ENCODE peak calls at places on chromosome 5, in eight cellular contexts. J is thyroid gland, P is fibroblast of lung, M is uterus, U is cardiac muscle cell, B is transverse colon, K is body of pancreas, R is H9. V is an unnamed sample. For H3K27me3 and H3K9me3, the result is how much of the 10 kb centered on the place peaks cover.

GRCh38 chr5:138668451-138668850 is 84.8 kb upstream of the CTNNA1 start:
- DNase-seq in J (no peak), P (no peak), M (no peak), U (no peak), B (no peak), K (no peak), R (no peak), V (no peak)

GRCh38 chr5:151082976-151083651 is 2.3 kb upstream of the TNIP1 start:
- DNase-seq in J (peak), P (no peak), M (no peak), U (no peak), B (peak), K (peak), R (no peak), V (no peak)

GRCh38 chr5:111511174-111512025 is 935 bp downstream of the STARD4 start:
- DNase-seq in J (no peak), P (peak), M (no peak), U (no peak), B (no peak), K (no peak), R (no peak), V (no peak)

GRCh38 chr5:72064801-72065570 is 42.3 kb upstream of the MAP1B start:
- DNase-seq in J (no peak), P (no peak), M (no peak), U (no peak), B (no peak), K (no peak), R (peak), V (peak)

GRCh38 chr5:134462761-134463160 is 51.1 kb upstream of the CDKN2AIPNL start:
- DNase-seq in J (no peak), P (no peak), M (peak), U (no peak), B (no peak), K (no peak), R (no peak), V (no peak)

GRCh38 chr5:172646716-172647285 is 5.7 kb downstream of the NEURL1B start:
- DNase-seq in J (no peak), P (no peak), M (peak), U (peak), B (peak), K (no peak), R (peak), V (no peak)

GRCh38 chr5:94771742-94772141 is 153.3 kb downstream of the SLF1 start:
- DNase-seq in J (no peak), P (no peak), M (no peak), U (no peak), B (no peak), K (no peak), R (no peak), V (peak)

GRCh38 chr5:175027390-175027789 is 303.0 kb downstream of the MSX2 start:
- DNase-seq in J (no peak), P (no peak), M (no peak), U (no peak), B (no peak), K (no peak), R (no peak), V (no peak)

GRCh38 chr5:14475013-14475412 is 106.6 kb upstream of the OTULINL start:
- DNase-seq in J (no peak), P (no peak), M (no peak), U (no peak), B (no peak), K (no peak), R (no peak), V (no peak)

GRCh38 chr5:130335116-130335515 is 430.9 kb downstream of the CHSY3 start:
- DNase-seq in J (no peak), P (peak), M (no peak), U (peak), B (no peak), K (no peak), R (no peak), V (no peak)

GRCh38 chr5:19987594-19988345 is at the start of gene CDH18:
- DNase-seq in J (no peak), P (peak), M (no peak), U (peak), B (no peak), K (peak), R (peak), V (peak)

GRCh38 chr5:39040875-39041274 is 33.3 kb downstream of the RICTOR start:
- DNase-seq in J (peak), P (no peak), M (no peak), U (no peak), B (peak), K (no peak), R (no peak), V (peak)

GRCh38 chr5:136155078-136155477 is 22.4 kb downstream of the SMAD5 start:
- DNase-seq in J (no peak), P (no peak), M (no peak), U (no peak), B (no peak), K (no peak), R (no peak), V (no peak)

GRCh38 chr5:99010294-99010693 is 81.5 kb upstream of the CHD1 start:
- DNase-seq in J (no peak), P (no peak), M (no peak), U (no peak), B (no peak), K (no peak), R (peak), V (no peak)

GRCh38 chr5:68067353-68067752 is 148.2 kb upstream of the PIK3R1 start:
- DNase-seq in J (no peak), P (peak), M (no peak), U (peak), B (no peak), K (no peak), R (no peak), V (no peak)

GRCh38 chr5:148799737-148800527 is 26.5 kb upstream of the ADRB2 start:
- DNase-seq in J (no peak), P (no peak), M (no peak), U (no peak), B (no peak), K (no peak), R (no peak), V (no peak)

GRCh38 chr5:153515269-153515668 is 24.8 kb downstream of the GRIA1 start:
- DNase-seq in J (no peak), P (peak), M (no peak), U (peak), B (no peak), K (no peak), R (no peak), V (no peak)

GRCh38 chr5:93886917-93887361 is 145.5 kb upstream of the POU5F2 start:
- DNase-seq in J (no peak), P (peak), M (no peak), U (peak), B (no peak), K (no peak), R (no peak), V (no peak)

GRCh38 chr5:56818409-56819026 is 3.2 kb downstream of the MAP3K1 start:
- DNase-seq in J (no peak), P (peak), M (no peak), U (peak), B (no peak), K (no peak), R (no peak), V (no peak)

GRCh38 chr5:56814963-56815656 is at the start of gene MAP3K1:
- DNase-seq in J (peak), P (peak), M (peak), U (peak), B (peak), K (peak), R (peak), V (peak)

GRCh38 chr5:58240286-58240685 is 219.6 kb downstream of the PLK2 start:
- DNase-seq in J (no peak), P (peak), M (no peak), U (peak), B (no peak), K (no peak), R (no peak), V (no peak)

GRCh38 chr5:39518516-39518915 is 93.7 kb upstream of the DAB2 start:
- DNase-seq in J (no peak), P (peak), M (no peak), U (peak), B (no peak), K (no peak), R (no peak), V (no peak)

GRCh38 chr5:112703866-112704820 is 33.5 kb upstream of the APC start:
- DNase-seq in J (no peak), P (peak), M (no peak), U (peak), B (no peak), K (no peak), R (no peak), V (no peak)

GRCh38 chr5:8458038-8458383 is 589.1 kb downstream of the MTRR start:
- DNase-seq in J (peak), P (peak), M (no peak), U (peak), B (no peak), K (no peak), R (no peak), V (peak)

GRCh38 chr5:129945031-129945430 is 40.8 kb downstream of the CHSY3 start:
- DNase-seq in J (no peak), P (peak), M (no peak), U (peak), B (no peak), K (no peak), R (no peak), V (no peak)

GRCh38 chr5:115978779-115979178 is 16.5 kb downstream of the LVRN start:
- DNase-seq in J (no peak), P (no peak), M (no peak), U (no peak), B (no peak), K (no peak), R (no peak), V (no peak)

DNA sequence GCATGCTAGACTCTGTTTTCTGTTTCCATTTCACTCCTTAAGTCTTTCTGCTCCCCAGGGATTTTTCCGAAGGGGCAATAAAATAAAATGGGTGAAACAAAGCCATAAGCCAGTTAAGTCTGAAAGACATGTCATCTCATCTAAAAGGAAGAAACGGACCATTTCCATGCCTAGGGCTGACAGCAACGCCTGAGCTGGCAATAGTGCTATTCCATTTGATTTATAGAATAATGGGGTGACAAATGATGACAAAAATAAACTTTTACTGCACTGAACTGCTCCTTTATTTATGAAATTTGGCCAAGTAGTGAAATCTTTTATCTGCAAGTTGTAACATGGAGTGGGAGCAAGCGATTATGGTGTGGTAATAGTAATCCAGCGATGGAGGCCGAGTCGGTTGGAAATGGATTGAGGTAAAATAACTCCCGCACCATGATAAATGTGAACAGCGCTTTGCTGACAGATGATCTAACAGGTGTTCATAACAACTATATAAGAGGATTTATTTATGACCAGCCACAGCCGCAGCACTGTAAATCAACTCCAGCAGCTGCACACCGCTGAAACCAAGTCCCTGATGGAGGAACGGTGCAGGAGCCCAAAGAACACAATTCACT is 219.8 kb upstream of the TBCA start:
- DNase-seq in J (no peak), P (no peak), M (peak), U (no peak), B (no peak), K (no peak), R (no peak), V (no peak)
- H3K27me3 ChIP-seq in J (under half), P (under half), M (under half), U (under half), B (under half), K (under half), R (under half), V (under half)

DNA sequence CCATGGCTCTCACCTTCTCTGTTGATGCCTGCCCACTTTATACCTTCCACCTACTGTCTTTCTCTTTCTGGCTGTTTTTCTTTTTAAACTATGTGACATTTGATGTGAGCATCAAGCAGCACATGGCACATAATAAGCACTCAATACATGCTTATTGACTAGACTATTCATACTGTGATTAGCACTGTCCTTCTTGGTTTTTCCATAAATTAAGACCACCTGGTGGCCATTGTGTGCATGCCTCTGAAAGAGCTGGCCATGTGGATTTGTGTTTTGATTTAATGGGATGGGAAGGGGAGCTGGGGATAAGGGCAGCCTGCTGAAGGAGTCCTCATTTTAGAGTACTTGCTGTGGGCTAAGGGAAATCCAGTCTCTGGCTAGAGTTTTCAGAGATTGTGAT is 79.4 kb downstream of the ARHGEF28 start:
- DNase-seq in J (no peak), P (no peak), M (no peak), U (no peak), B (no peak), K (no peak), R (no peak), V (no peak)
- TF ChIP-seq CTCF in J (no peak), P (no peak), M (no peak), U (no peak), B (no peak), K (no peak), R (peak), V (peak)

DNA sequence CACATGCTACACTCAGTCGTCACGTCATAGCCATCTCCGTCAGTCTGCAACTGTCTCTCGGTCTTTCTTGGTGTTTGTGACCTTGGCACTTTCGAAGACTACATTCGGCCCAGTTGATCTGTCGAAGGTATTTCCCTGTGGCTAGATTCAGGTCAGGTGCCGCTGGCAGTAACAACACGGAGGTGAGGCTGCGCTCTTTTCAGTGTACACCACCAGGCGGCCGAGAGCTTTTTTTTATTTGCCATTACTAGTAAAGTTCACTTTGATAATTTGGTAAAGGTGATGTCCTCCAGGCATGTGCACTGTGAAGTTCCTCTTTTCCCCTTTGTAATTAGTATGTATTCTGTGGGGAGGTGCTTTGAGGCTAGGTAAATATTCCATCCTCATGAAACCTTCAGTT is 49.7 kb downstream of the RNF130 start:
- DNase-seq in J (no peak), P (no peak), M (no peak), U (no peak), B (no peak), K (no peak), R (no peak), V (no peak)
- H3K9me3 ChIP-seq in J (under half), P (under half), M (under half), U (under half), B (under half), K (under half), R (under half), V (under half)

GRCh38 chr5:160514191-160514590 is 92.5 kb downstream of the PTTG1 start:
- DNase-seq in J (no peak), P (no peak), M (no peak), U (no peak), B (no peak), K (no peak), R (no peak), V (no peak)

GRCh38 chr5:160508780-160509361 is 87.2 kb downstream of the PTTG1 start:
- DNase-seq in J (peak), P (peak), M (peak), U (peak), B (peak), K (peak), R (peak), V (peak)

GRCh38 chr5:160514866-160515265 is 93.2 kb downstream of the PTTG1 start:
- DNase-seq in J (no peak), P (no peak), M (no peak), U (no peak), B (no peak), K (no peak), R (no peak), V (no peak)

GRCh38 chr5:160513485-160513884 is 91.8 kb downstream of the PTTG1 start:
- DNase-seq in J (no peak), P (no peak), M (no peak), U (no peak), B (no peak), K (no peak), R (no peak), V (no peak)

DNA sequence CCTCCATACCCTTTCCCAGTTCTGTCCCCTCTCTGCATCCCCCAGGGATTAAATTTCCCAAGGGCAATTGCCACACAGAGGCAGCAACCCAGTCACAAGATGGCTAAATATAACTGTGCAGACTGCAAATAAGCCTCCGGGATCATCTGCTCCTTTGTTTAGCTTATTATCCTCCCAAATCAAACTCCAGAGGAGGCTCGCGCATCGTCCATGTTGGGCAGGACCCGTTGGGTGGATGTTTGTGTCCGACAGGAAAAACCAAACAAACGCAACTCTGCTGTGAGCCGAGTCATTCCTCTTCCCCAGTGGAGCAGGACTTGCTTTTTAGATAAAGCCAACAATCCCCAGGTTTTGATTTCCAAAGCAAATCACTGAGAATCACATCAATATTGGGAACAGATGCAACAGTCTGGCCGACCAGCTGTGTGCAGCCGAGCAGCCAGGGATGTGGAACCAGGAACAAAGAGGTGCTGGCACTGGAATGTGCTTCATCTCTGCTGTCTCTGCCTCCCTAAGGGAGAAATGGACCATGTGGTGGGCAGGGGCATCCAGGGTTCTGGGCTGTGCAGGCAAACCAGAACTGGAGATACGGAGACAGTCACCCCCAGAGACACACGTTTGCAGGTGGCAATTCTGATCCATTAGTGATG is 89.8 kb downstream of the PTTG1 start:
- DNase-seq in J (no peak), P (no peak), M (no peak), U (no peak), B (no peak), K (no peak), R (no peak), V (no peak)
- H3K27me3 ChIP-seq in J (under half), P (under half), M (under half), U (half or more), B (under half), K (under half), R (under half), V (under half)

GRCh38 chr5:171391996-171392577 is 4.4 kb downstream of the NPM1 start:
- DNase-seq in J (no peak), P (no peak), M (no peak), U (no peak), B (no peak), K (no peak), R (no peak), V (no peak)

GRCh38 chr5:171390883-171391677 is 3.4 kb downstream of the NPM1 start:
- DNase-seq in J (no peak), P (no peak), M (no peak), U (no peak), B (no peak), K (no peak), R (no peak), V (no peak)

GRCh38 chr5:171395042-171395441 is 7.4 kb downstream of the NPM1 start:
- DNase-seq in J (no peak), P (no peak), M (no peak), U (no peak), B (no peak), K (no peak), R (no peak), V (no peak)

GRCh38 chr5:171388816-171389168 is 1.1 kb downstream of the NPM1 start:
- DNase-seq in J (no peak), P (no peak), M (no peak), U (no peak), B (no peak), K (no peak), R (no peak), V (no peak)

GRCh38 chr5:171392585-171393159 is 5.0 kb downstream of the NPM1 start:
- DNase-seq in J (no peak), P (no peak), M (no peak), U (no peak), B (no peak), K (no peak), R (no peak), V (no peak)
- TF ChIP-seq CTCF in J (no peak), P (no peak), M (no peak), U (no peak), B (no peak), K (no peak), R (no peak), V (no peak)

GRCh38 chr5:12384005-12384404 is 479.8 kb upstream of the CTNND2 start:
- DNase-seq in J (no peak), P (no peak), M (no peak), U (no peak), B (no peak), K (no peak), R (no peak), V (no peak)

GRCh38 chr5:12385095-12385494 is 480.8 kb upstream of the CTNND2 start:
- DNase-seq in J (no peak), P (no peak), M (no peak), U (no peak), B (no peak), K (no peak), R (no peak), V (no peak)
- H3K9me3 ChIP-seq in J (under half), P (under half), M (under half), U (under half), B (under half), K (under half), R (under half), V (under half)

GRCh38 chr5:139803978-139804377 is 8.4 kb downstream of the PSD2 start:
- DNase-seq in J (no peak), P (no peak), M (no peak), U (no peak), B (no peak), K (no peak), R (no peak), V (no peak)
- H3K27me3 ChIP-seq in J (under half), P (under half), M (under half), U (half or more), B (under half), K (under half), R (under half), V (under half)